ENCODE peak calls at places on chromosomes 12 and 14, in seven cellular contexts. S is IMR-90, A is PC-3, O is mammary epithelial cell, K is astrocyte, D is fibroblast of lung, L is HCT116. Y is an unnamed sample.

GRCh38 chr14:73462078-73462715 is 3.9 kb upstream of the NUMB start:
- DNase-seq in S (peak; percentile 43), A (no peak), O (no peak), K (peak; percentile 37), D (peak; percentile 54), L (no peak), Y (no peak)

GRCh38 chr12:14935031-14935430 is 3.3 kb downstream of the ERP27 start:
- DNase-seq in S (no peak), A (peak; percentile 39), O (no peak), K (no peak), D (no peak), L (no peak), Y (no peak)

GRCh38 chr14:91872011-91872476 is 4.7 kb upstream of the TC2N start:
- DNase-seq in S (no peak), A (peak; percentile 20), O (no peak), K (no peak), D (no peak), L (no peak), Y (no peak)

GRCh38 chr12:53179694-53180269 is 740 bp upstream of the ZNF740 start:
- DNase-seq in S (no peak), A (peak; percentile 29), O (no peak), K (no peak), D (no peak), L (no peak), Y (no peak)

GRCh38 chr14:25953532-25954144 is 644.2 kb downstream of the NOVA1 start:
- DNase-seq in S (no peak), A (peak; percentile 40), O (no peak), K (peak; percentile 67), D (peak; percentile 80), L (no peak), Y (no peak)

GRCh38 chr12:69129564-69129963 is 109.8 kb upstream of the CPSF6 start:
- DNase-seq in S (no peak), A (no peak), O (no peak), K (no peak), D (no peak), L (no peak), Y (no peak)

GRCh38 chr12:116659771-116660481 is 77.9 kb downstream of the SPRING1 start:
- DNase-seq in S (peak; percentile 49), A (peak; percentile 92), O (peak; percentile 68), K (peak; percentile 74), D (peak; percentile 80), L (peak; percentile 65), Y (no peak)

GRCh38 chr12:117599849-117600248 is 238.4 kb upstream of the NOS1 start:
- DNase-seq in S (no peak), A (peak; percentile 58), O (no peak), K (no peak), D (no peak), L (peak; percentile 56), Y (no peak)

GRCh38 chr12:85866929-85867776 is 6.9 kb upstream of the NTS start:
- DNase-seq in S (peak; percentile 61), A (peak; percentile 72), O (peak; percentile 54), K (peak; percentile 44), D (peak; percentile 58), L (peak; percentile 47), Y (peak; percentile 30)

GRCh38 chr12:107718606-107719005 is 33.0 kb downstream of the PWP1 start:
- DNase-seq in S (no peak), A (no peak), O (no peak), K (no peak), D (no peak), L (no peak), Y (no peak)

GRCh38 chr12:32679910-32680217 is 763 bp downstream of the DNM1L start:
- DNase-seq in S (no peak), A (no peak), O (no peak), K (no peak), D (no peak), L (no peak), Y (no peak)

GRCh38 chr12:132954471-132955048 is 1.5 kb downstream of the ZNF605 start:
- DNase-seq in S (no peak), A (peak; percentile 5), O (no peak), K (no peak), D (peak; percentile 12), L (no peak), Y (no peak)

GRCh38 chr12:1801285-1801975 is 18.9 kb upstream of the LRTM2 start:
- DNase-seq in S (peak; percentile 29), A (no peak), O (no peak), K (peak; percentile 66), D (peak; percentile 73), L (no peak), Y (no peak)

GRCh38 chr14:92754956-92755355 is 6.5 kb upstream of the LGMN start:
- DNase-seq in S (no peak), A (no peak), O (no peak), K (no peak), D (no peak), L (no peak), Y (no peak)

GRCh38 chr12:108831309-108831991 is 25.9 kb downstream of the SSH1 start:
- DNase-seq in S (no peak), A (no peak), O (no peak), K (no peak), D (no peak), L (no peak), Y (no peak)

GRCh38 chr12:106863185-106863584 is 88.7 kb downstream of the RIC8B start:
- DNase-seq in S (peak; percentile 16), A (no peak), O (no peak), K (no peak), D (no peak), L (no peak), Y (no peak)

GRCh38 chr12:80909370-80909769 is 28.4 kb downstream of the LIN7A start:
- DNase-seq in S (no peak), A (no peak), O (no peak), K (no peak), D (no peak), L (no peak), Y (no peak)

DNA sequence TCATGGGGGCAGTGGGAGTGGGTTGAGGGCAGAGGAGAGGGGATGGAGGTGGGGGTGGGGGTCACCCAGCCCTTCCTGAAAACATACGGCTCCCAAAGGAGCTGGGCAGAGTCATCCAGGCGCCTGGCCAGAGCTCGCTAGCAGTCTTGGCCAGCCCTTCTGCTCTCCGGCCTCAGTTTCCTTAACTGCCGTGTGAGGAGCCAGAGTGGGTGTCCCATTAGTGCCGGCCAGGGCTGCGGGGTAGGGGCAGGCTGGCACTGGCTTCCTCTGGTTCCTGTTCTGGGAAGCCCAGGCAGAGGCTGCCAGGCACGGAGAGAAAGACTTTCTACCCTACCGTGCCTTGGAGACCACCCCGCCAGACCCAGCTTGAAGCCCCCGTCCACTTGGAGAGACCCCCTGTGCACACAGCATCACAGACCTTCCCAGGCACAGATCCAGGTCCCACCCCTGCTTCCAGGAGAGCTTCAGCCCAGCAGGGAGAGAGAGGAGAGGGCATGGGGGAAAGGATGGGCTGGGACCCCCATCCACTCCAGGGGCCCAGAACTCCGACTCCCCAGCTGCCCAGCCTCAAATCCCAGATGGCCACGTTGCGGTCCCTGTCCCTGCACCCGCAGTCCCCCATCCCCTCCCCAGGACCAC is 93.3 kb downstream of the RFLNA start:
- DNase-seq in S (no peak), A (no peak), O (no peak), K (no peak), D (no peak), L (no peak), Y (no peak)
- H3K9ac ChIP-seq in S (peak overlapping the region; percentile 97), A (peak overlapping the region; percentile 89), O (no peak overlapping the region), K (peak overlapping the region; percentile 98), D (peak overlapping the region; percentile 89), L (no peak overlapping the region), Y (no peak overlapping the region)

GRCh38 chr12:98399532-98399931 is 115.9 kb upstream of the TMPO start:
- DNase-seq in S (peak; percentile 78), A (peak; percentile 64), O (peak; percentile 32), K (peak; percentile 83), D (peak; percentile 87), L (peak; percentile 82), Y (no peak)

GRCh38 chr12:98401427-98401826 is 114.0 kb upstream of the TMPO start:
- DNase-seq in S (no peak), A (no peak), O (no peak), K (no peak), D (no peak), L (no peak), Y (no peak)

GRCh38 chr12:98402671-98403070 is 112.7 kb upstream of the TMPO start:
- DNase-seq in S (no peak), A (no peak), O (no peak), K (no peak), D (no peak), L (no peak), Y (no peak)

GRCh38 chr12:98402081-98402480 is 113.3 kb upstream of the TMPO start:
- DNase-seq in S (peak; percentile 29), A (peak; percentile 70), O (peak; percentile 62), K (peak; percentile 15), D (peak; percentile 42), L (peak; percentile 76), Y (no peak)

DNA sequence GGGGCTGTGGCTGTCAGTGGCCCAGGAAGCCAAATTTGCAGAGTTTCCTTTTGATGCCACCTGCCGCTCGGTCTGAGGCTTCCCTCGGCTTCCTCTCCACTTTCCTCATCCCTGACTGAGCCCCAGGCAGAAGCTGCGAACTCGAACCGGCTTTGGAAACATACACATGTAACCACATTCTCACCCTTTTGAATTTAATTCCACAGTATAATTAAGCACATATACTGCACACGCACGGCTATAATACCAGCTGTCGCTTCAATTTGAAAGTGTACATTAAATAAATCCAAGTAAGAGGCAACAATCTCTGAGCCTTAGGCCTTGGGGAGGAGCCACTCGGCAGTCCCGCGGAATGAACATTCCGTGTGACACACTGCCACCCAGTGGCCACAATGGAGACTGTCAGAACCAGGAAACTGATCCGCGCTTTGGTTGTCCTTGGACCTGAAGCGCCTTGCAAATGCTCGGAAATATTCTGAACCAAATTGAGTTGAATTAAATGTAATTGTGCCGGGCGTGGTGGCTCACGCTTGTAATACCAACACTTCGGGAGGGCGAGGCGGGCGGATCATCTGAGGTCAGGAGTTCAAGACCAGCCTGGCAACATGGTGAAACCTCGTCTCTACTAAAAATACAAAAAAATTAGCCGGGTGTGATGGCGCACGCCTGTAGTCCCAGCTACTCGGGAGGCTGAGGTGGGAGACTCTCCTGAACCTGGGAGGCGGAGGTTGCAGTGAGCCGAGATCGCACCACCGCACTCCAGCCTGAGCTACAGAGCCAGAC is 117.9 kb upstream of the TMPO start:
- DNase-seq in S (peak; percentile 71), A (peak; percentile 91), O (peak; percentile 64), K (peak; percentile 42), D (peak; percentile 52), L (peak; percentile 80), Y (no peak)
- TF ChIP-seq CTCF in S (peak; percentile 87), A (peak; percentile 88), O (peak; percentile 81), K (peak; percentile 81), D (peak; percentile 94), L (peak; percentile 88), Y (peak; percentile 94)

DNA sequence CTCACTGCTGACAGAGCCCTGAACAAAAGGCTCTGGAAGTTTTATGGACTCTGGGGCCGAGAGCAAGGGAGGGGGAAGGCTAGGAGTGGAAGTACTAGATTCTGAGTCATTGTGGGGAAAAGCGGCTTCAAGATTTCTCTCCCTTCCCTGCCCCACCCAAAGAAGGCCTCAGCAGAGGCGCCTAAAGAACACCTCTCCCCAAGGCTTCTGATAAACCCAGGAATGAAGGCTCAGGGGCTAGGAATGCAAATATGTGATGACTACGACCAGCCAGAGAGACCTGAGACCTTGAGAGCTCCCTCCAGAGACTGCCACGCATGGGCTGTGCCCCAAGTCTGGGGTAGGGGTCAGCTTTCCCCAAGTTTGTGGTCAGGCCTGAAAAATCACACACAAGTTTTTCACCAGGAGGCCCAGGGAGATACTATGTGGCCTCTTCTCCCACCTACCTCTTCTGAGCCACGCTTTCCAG is 130.7 kb upstream of the HIF1A start:
- DNase-seq in S (peak; percentile 97), A (peak; percentile 99), O (peak; percentile 96), K (peak; percentile 99), D (peak; percentile 99), L (peak; percentile 76), Y (peak; percentile 91)
- H3K9ac ChIP-seq in S (peak overlapping the region; percentile 74), A (peak overlapping the region; percentile 94), O (peak overlapping the region; percentile 80), K (peak overlapping the region; percentile 81), D (peak overlapping the region; percentile 51), L (peak overlapping the region; percentile 63), Y (peak overlapping the region; percentile 80)

GRCh38 chr12:124371970-124372555 is 77.2 kb downstream of the RFLNA start:
- DNase-seq in S (no peak), A (no peak), O (no peak), K (no peak), D (no peak), L (no peak), Y (no peak)
- TF ChIP-seq CTCF in S (no peak), A (no peak), O (no peak), K (no peak), D (no peak), L (no peak), Y (no peak)

Y was measured in keratinocyte.